ENCODE peak calls at places on chromosome 10, in seven cellular contexts. B is CD4-positive, CD25-positive, alpha-beta regulatory T cell; F is heart right ventricle; A is CD8-positive, alpha-beta T cell; U is RWPE2; P is OCI-LY7; Q is tibial nerve. N is an unnamed sample.

GRCh38 chr10:98357208-98357836 is 57.7 kb downstream of the PYROXD2 start:
- DNase-seq in B (no peak), F (no peak), A (no peak), U (no peak), P (no peak), Q (no peak), N (no peak)

GRCh38 chr10:125828311-125828710 is 5.0 kb downstream of the BCCIP start:
- DNase-seq in B (no peak), F (no peak), A (no peak), U (no peak), P (no peak), Q (no peak), N (no peak)

GRCh38 chr10:9819756-9820494 is 1197.7 kb upstream of the CELF2 start:
- DNase-seq in B (no peak), F (no peak), A (no peak), U (no peak), P (no peak), Q (no peak), N (no peak)

GRCh38 chr10:11279286-11279685 is 261.6 kb downstream of the CELF2 start:
- DNase-seq in B (no peak), F (no peak), A (peak; percentile 9), U (no peak), P (no peak), Q (no peak), N (no peak)

GRCh38 chr10:83959330-83959729 is 180.0 kb upstream of the GHITM start:
- DNase-seq in B (no peak), F (no peak), A (no peak), U (no peak), P (no peak), Q (no peak), N (no peak)

GRCh38 chr10:132387723-132388210 is 9.2 kb upstream of the PWWP2B start:
- DNase-seq in B (peak; percentile 68), F (peak; percentile 80), A (peak; percentile 89), U (peak; percentile 38), P (peak; percentile 81), Q (no peak), N (peak; percentile 80)

GRCh38 chr10:78952686-78953085 is 116.1 kb upstream of the ZMIZ1 start:
- DNase-seq in B (no peak), F (peak; percentile 42), A (no peak), U (no peak), P (no peak), Q (peak; percentile 39), N (no peak)

GRCh38 chr10:71241899-71242620 is 29.7 kb downstream of the UNC5B start:
- DNase-seq in B (no peak), F (peak; percentile 48), A (no peak), U (no peak), P (no peak), Q (no peak), N (no peak)

GRCh38 chr10:17838080-17838634 is 29.0 kb downstream of the MRC1 start:
- DNase-seq in B (no peak), F (no peak), A (no peak), U (no peak), P (no peak), Q (no peak), N (no peak)

GRCh38 chr10:983951-984705 is 4.1 kb upstream of the GTPBP4 start:
- DNase-seq in B (no peak), F (no peak), A (no peak), U (no peak), P (no peak), Q (no peak), N (no peak)

DNA sequence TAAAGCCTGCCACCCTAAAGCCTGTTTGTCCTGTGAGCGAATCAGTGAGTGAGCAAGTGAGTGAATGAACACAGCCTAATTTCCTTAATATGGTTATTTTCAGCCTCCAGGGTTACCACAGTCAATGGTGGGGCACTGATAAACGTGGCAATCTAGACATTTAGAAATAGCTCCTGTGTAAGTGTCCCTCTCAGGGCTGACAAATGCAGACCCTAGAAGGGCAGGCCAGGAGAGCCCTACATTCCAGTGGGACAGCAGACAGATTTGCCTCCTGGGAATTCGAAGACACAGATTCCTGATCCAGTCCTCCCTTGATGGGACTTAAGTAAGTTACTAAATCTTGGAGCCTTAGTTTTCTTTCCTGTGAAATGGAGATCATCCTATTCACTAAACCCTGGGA is 54.6 kb upstream of the TM9SF3 start:
- DNase-seq in B (no peak), F (no peak), A (no peak), U (no peak), P (no peak), Q (no peak), N (no peak)
- H3K36me3 ChIP-seq in B (no peaks in the 10 kb centered on the region), F (no peaks in the 10 kb centered on the region), A (no peaks in the 10 kb centered on the region), U (no peaks in the 10 kb centered on the region), P (peaks cover 100% of the 10 kb centered on the region), Q (no peaks in the 10 kb centered on the region), N (no peaks in the 10 kb centered on the region)

GRCh38 chr10:129494740-129495139 is 27.7 kb downstream of the MGMT start:
- DNase-seq in B (no peak), F (no peak), A (no peak), U (no peak), P (no peak), Q (no peak), N (no peak)

GRCh38 chr10:129494176-129494575 is 27.1 kb downstream of the MGMT start:
- DNase-seq in B (no peak), F (no peak), A (no peak), U (no peak), P (no peak), Q (no peak), N (no peak)

GRCh38 chr10:129496995-129497394 is 30.0 kb downstream of the MGMT start:
- DNase-seq in B (no peak), F (no peak), A (no peak), U (no peak), P (no peak), Q (no peak), N (no peak)

GRCh38 chr10:129498680-129499079 is 31.6 kb downstream of the MGMT start:
- DNase-seq in B (no peak), F (no peak), A (no peak), U (no peak), P (no peak), Q (no peak), N (no peak)

DNA sequence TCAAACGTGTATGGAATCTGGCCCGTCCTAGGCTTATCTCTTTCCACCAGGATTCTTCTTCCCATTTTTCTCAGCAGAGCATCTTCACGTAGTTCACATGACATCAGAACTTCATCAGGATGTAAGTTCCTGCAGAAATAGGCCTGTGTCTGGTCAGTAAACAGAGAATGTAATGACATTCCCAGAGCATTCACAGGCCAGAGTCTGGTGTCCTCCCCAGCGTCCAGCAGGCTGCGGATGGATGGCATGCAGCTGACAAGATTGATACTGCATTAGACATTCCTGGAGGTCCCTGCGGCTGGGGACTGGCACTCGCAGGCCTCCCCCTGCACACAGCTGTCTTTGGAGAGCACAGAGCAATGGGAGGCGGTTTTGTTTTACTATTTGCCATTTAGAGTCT is 28.7 kb downstream of the MGMT start:
- DNase-seq in B (no peak), F (no peak), A (no peak), U (no peak), P (no peak), Q (no peak), N (no peak)
- H3K9me3 ChIP-seq in B (peaks cover 25% of the 10 kb centered on the region), F (peaks cover 21% of the 10 kb centered on the region), A (peaks cover 9% of the 10 kb centered on the region), U (peaks cover 8% of the 10 kb centered on the region), P (peaks cover 12% of the 10 kb centered on the region), Q (no peaks in the 10 kb centered on the region), N (peaks cover 19% of the 10 kb centered on the region)

GRCh38 chr10:93369588-93370164 is 112.5 kb downstream of the MYOF start:
- DNase-seq in B (no peak), F (no peak), A (no peak), U (no peak), P (no peak), Q (no peak), N (no peak)

GRCh38 chr10:93363891-93364648 is 118.1 kb downstream of the MYOF start:
- DNase-seq in B (no peak), F (peak; percentile 36), A (no peak), U (peak; percentile 62), P (no peak), Q (no peak), N (no peak)

GRCh38 chr10:93368210-93368609 is 113.9 kb downstream of the MYOF start:
- DNase-seq in B (no peak), F (peak; percentile 16), A (no peak), U (no peak), P (no peak), Q (no peak), N (no peak)
- H3K36me3 ChIP-seq in B (no peaks in the 10 kb centered on the region), F (peaks cover 20% of the 10 kb centered on the region), A (no peaks in the 10 kb centered on the region), U (peaks cover 96% of the 10 kb centered on the region), P (no peaks in the 10 kb centered on the region), Q (peaks cover 70% of the 10 kb centered on the region), N (no peaks in the 10 kb centered on the region)

DNA sequence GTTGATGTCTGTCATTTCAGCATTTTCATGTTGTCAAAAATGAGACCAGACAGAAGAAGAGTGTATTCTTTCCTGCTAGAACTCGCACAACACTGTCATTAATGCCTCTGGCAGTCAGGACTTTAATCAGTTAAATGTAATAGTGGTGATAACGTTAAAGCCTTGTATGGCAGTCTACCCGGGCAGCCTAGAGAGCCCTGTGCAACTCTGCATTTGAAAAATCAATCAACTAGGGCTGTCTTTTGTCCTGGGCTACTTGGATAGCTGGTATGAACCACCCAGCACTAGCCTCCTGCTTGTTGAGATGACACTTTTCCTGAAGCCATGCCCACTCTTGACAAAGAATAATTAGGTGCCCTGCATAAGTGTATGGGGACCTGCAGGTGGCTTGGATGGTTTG is 19.8 kb downstream of the MGMT start:
- DNase-seq in B (no peak), F (no peak), A (no peak), U (no peak), P (no peak), Q (no peak), N (no peak)
- H3K9me3 ChIP-seq in B (peaks cover 45% of the 10 kb centered on the region), F (peaks cover 53% of the 10 kb centered on the region), A (peaks cover 10% of the 10 kb centered on the region), U (peaks cover 18% of the 10 kb centered on the region), P (peaks cover 42% of the 10 kb centered on the region), Q (no peaks in the 10 kb centered on the region), N (peaks cover 32% of the 10 kb centered on the region)

GRCh38 chr10:7986851-7987250 is 67.6 kb upstream of the GATA3 start:
- DNase-seq in B (no peak), F (no peak), A (no peak), U (no peak), P (no peak), Q (no peak), N (no peak)
- H3K36me3 ChIP-seq in B (peaks cover 9% of the 10 kb centered on the region), F (no peaks in the 10 kb centered on the region), A (no peaks in the 10 kb centered on the region), U (no peaks in the 10 kb centered on the region), P (no peaks in the 10 kb centered on the region), Q (peaks cover 6% of the 10 kb centered on the region), N (peaks cover 10% of the 10 kb centered on the region)